ENCODE peak calls at places on chromosomes 16 and 17, in four cellular contexts. R is activated naive CD4-positive, alpha-beta T cell treated with anti-CD3 and anti-CD28 coated beads, Interleukin-2, amount 50 U/mL, for 16 hours; P is iPS-NIHi11; S is amniotic stem cell. K is an unnamed sample.

GRCh38 chr17:47741109-47741792 is 8.2 kb downstream of the TBX21 start:
- DNase-seq in R (no peak), P (peak), S (no peak), K (peak)

GRCh38 chr17:8153550-8153956 is 1.3 kb upstream of the PER1 start:
- DNase-seq in R (peak), P (no peak), S (peak), K (peak)

GRCh38 chr17:64496786-64497564 is at the start of gene POLG2:
- DNase-seq in R (peak), P (peak), S (peak), K (peak)

GRCh38 chr16:69595127-69596036 is 29.6 kb downstream of the NFAT5 start:
- DNase-seq in R (no peak), P (no peak), S (no peak), K (no peak)

GRCh38 chr17:57782642-57783337 is 37.7 kb upstream of the CCDC182 start:
- DNase-seq in R (no peak), P (no peak), S (no peak), K (peak)

GRCh38 chr17:82212331-82213250 is at the start of gene CCDC57:
- DNase-seq in R (peak), P (peak), S (peak), K (peak)

GRCh38 chr17:81359218-81359617 is 36.0 kb upstream of the BAHCC1 start:
- DNase-seq in R (no peak), P (no peak), S (no peak), K (peak)

GRCh38 chr16:6096931-6097665 is 999.5 kb upstream of the EEF2KMT start:
- DNase-seq in R (no peak), P (no peak), S (no peak), K (no peak)

GRCh38 chr17:65987988-65988387 is 203.9 kb downstream of the CEP112 start:
- DNase-seq in R (no peak), P (peak), S (no peak), K (peak)

GRCh38 chr17:51028176-51028863 is 92.3 kb downstream of the SPAG9 start:
- DNase-seq in R (no peak), P (no peak), S (no peak), K (no peak)

GRCh38 chr17:26774291-26775218 is 519.4 kb upstream of the WSB1 start:
- DNase-seq in R (no peak), P (no peak), S (no peak), K (no peak)

GRCh38 chr16:55912022-55912421 is 36.8 kb upstream of the CES5A start:
- DNase-seq in R (no peak), P (no peak), S (no peak), K (no peak)

GRCh38 chr17:69473801-69474170 is 59.3 kb downstream of the MAP2K6 start:
- DNase-seq in R (no peak), P (no peak), S (no peak), K (no peak)

GRCh38 chr17:74192950-74193781 is 10.3 kb upstream of the RPL38 start:
- DNase-seq in R (no peak), P (no peak), S (no peak), K (no peak)